ENCODE peak calls at places on chromosomes 11 and 22, in five cellular contexts. One of them, this sample, is unnamed.
A peak's percentile ranks its signal among the peaks of the same experiment; 100 is the strongest.

GRCh38 chr22:29139965-29140782 is 65.5 kb upstream of the EMID1 start:
- DNase-seq in mammary epithelial cell: no peak
- DNase-seq in fibroblast of lung: no peak
- DNase-seq in A549: no peak
- DNase-seq in GM23338: no peak
- DNase-seq in this sample: no peak

GRCh38 chr11:94185387-94186084 is 56.9 kb downstream of the PANX1 start:
- DNase-seq in mammary epithelial cell: no peak
- DNase-seq in fibroblast of lung: peak; percentile 92
- DNase-seq in A549: no peak
- DNase-seq in GM23338: no peak
- DNase-seq in this sample: no peak

GRCh38 chr22:17380711-17381087 is 11.4 kb downstream of the CECR2 start:
- DNase-seq in mammary epithelial cell: no peak
- DNase-seq in fibroblast of lung: no peak
- DNase-seq in A549: no peak
- DNase-seq in GM23338: peak; percentile 48
- DNase-seq in this sample: no peak

GRCh38 chr11:116217006-116217405 is 555.8 kb downstream of the BUD13 start:
- DNase-seq in mammary epithelial cell: peak; percentile 8
- DNase-seq in fibroblast of lung: peak; percentile 27
- DNase-seq in A549: peak; percentile 12
- DNase-seq in GM23338: peak; percentile 83
- DNase-seq in this sample: peak; percentile 17

GRCh38 chr11:126153999-126154398 is 57.5 kb downstream of the RPUSD4 start:
- DNase-seq in mammary epithelial cell: no peak
- DNase-seq in fibroblast of lung: peak; percentile 83
- DNase-seq in A549: no peak
- DNase-seq in GM23338: no peak
- DNase-seq in this sample: peak; percentile 79

GRCh38 chr11:17408641-17409040 is 20.2 kb upstream of the KCNJ11 start:
- DNase-seq in mammary epithelial cell: no peak
- DNase-seq in fibroblast of lung: no peak
- DNase-seq in A549: no peak
- DNase-seq in GM23338: no peak
- DNase-seq in this sample: no peak

GRCh38 chr11:6488831-6489230 is 7.5 kb downstream of the TIMM10B start:
- DNase-seq in mammary epithelial cell: no peak
- DNase-seq in fibroblast of lung: no peak
- DNase-seq in A549: no peak
- DNase-seq in GM23338: no peak
- DNase-seq in this sample: no peak

GRCh38 chr22:49693848-49694247 is 133.8 kb downstream of the BRD1 start:
- DNase-seq in mammary epithelial cell: no peak
- DNase-seq in fibroblast of lung: no peak
- DNase-seq in A549: no peak
- DNase-seq in GM23338: no peak
- DNase-seq in this sample: no peak

GRCh38 chr11:11157201-11157600 is 195.8 kb downstream of the CSNK2A3 start:
- DNase-seq in mammary epithelial cell: no peak
- DNase-seq in fibroblast of lung: no peak
- DNase-seq in A549: peak; percentile 41
- DNase-seq in GM23338: peak; percentile 84
- DNase-seq in this sample: no peak

GRCh38 chr11:117144477-117145392 is 648 bp downstream of the PAFAH1B2 start:
- DNase-seq in mammary epithelial cell: peak; percentile 68
- DNase-seq in fibroblast of lung: peak; percentile 81
- DNase-seq in A549: peak; percentile 38
- DNase-seq in GM23338: peak; percentile 58
- DNase-seq in this sample: peak; percentile 81

GRCh38 chr22:19674929-19675253 is 39.4 kb upstream of the SEPTIN5 start:
- DNase-seq in mammary epithelial cell: no peak
- DNase-seq in fibroblast of lung: no peak
- DNase-seq in A549: no peak
- DNase-seq in GM23338: no peak
- DNase-seq in this sample: no peak

GRCh38 chr22:32348031-32348611 is 9.5 kb upstream of the RFPL3 start:
- DNase-seq in mammary epithelial cell: no peak
- DNase-seq in fibroblast of lung: no peak
- DNase-seq in A549: no peak
- DNase-seq in GM23338: no peak
- DNase-seq in this sample: no peak

GRCh38 chr11:123100378-123101085 is 38.6 kb upstream of the HSPA8 start:
- DNase-seq in mammary epithelial cell: no peak
- DNase-seq in fibroblast of lung: peak; percentile 35
- DNase-seq in A549: no peak
- DNase-seq in GM23338: peak; percentile 23
- DNase-seq in this sample: no peak

GRCh38 chr11:126029805-126030204 is 32.9 kb downstream of the CDON start:
- DNase-seq in mammary epithelial cell: no peak
- DNase-seq in fibroblast of lung: no peak
- DNase-seq in A549: no peak
- DNase-seq in GM23338: no peak
- DNase-seq in this sample: no peak

GRCh38 chr22:36366291-36366708 is 21.5 kb downstream of the MYH9 start:
- DNase-seq in mammary epithelial cell: no peak
- DNase-seq in fibroblast of lung: peak; percentile 60
- DNase-seq in A549: no peak
- DNase-seq in GM23338: no peak
- DNase-seq in this sample: no peak
- H3K4me2 ChIP-seq in mammary epithelial cell: peak overlapping the region; percentile 77
- H3K4me2 ChIP-seq in fibroblast of lung: peak overlapping the region; percentile 61
- H3K4me2 ChIP-seq in A549: peak overlapping the region; percentile 83
- H3K4me2 ChIP-seq in GM23338: peak overlapping the region; percentile 68
- H3K4me2 ChIP-seq in this sample: peak overlapping the region; percentile 74

DNA sequence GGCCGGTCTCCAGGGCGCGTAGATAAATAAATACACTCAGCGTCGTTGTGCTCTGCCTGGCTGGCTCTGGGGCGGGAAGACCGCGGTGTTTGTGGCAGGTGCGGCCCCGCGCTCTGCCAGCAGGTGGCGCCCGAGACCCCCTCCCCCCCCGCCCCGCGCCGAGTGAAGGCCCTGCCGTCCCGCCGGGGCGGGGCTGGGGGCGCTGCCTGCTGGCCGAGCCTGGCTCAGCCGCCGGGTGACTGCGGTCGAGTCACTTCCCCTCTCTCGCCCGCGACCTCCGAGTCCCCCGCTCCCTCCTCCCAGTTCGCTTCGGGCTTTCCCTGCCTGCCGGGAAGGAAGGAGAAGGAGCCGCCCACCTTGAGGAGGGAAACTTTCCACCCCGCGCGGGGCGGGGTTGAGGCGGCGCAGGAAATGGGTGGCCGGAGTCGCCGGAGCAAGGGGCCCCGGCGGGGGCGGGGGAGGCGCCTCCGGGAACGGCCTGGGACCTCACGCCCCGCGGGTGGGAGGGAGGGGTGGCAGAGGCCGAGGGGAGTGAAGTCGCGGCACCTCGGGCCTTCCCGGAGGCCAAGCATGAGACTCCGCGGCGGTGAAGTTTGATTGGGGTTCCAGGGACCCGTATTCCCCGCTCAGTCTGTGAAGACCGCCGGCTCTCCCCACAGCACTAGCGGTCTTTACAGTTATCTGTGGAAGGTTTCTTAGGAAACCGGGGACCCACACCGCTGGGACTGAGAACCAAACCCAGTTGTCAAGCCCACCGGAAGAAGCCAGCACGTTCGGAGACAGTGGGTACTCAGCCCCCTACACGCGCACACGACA is 1.5 kb upstream of the EHBP1L1 start:
- DNase-seq in mammary epithelial cell: peak; percentile 88
- DNase-seq in fibroblast of lung: peak; percentile 96
- DNase-seq in A549: peak; percentile 89
- DNase-seq in GM23338: peak; percentile 92
- DNase-seq in this sample: peak; percentile 97
- TF ChIP-seq CTCF in mammary epithelial cell: peak; percentile 68
- TF ChIP-seq CTCF in fibroblast of lung: peak; percentile 58
- TF ChIP-seq CTCF in A549: peak; percentile 96
- TF ChIP-seq CTCF in GM23338: peak; percentile 51
- TF ChIP-seq CTCF in this sample: peak; percentile 84

DNA sequence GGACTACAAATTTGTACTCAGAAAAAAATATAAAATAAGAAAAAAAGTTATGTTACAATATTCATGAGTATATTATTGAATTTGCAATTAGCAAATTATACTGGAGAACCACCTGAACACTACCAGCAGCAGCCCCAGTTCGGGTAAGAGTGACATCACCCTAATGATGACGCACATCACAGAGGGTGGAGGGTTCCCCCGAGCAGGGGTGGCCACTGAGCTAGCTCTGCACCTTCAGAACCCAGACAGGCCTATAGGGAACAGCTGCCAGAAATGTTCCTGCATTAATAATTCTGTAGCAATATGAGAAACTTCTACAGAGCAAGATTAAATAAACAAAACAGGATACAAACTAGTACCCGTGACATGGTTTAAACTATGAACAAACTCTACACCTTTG is 17.5 kb upstream of the ARAP1 start:
- DNase-seq in mammary epithelial cell: no peak
- DNase-seq in fibroblast of lung: peak; percentile 20
- DNase-seq in A549: no peak
- DNase-seq in GM23338: no peak
- DNase-seq in this sample: no peak
- H3K4me1 ChIP-seq in mammary epithelial cell: peaks cover 18% of the 10 kb centered on the region
- H3K4me1 ChIP-seq in fibroblast of lung: peaks cover 19% of the 10 kb centered on the region
- H3K4me1 ChIP-seq in A549: peaks cover 7% of the 10 kb centered on the region
- H3K4me1 ChIP-seq in GM23338: peaks cover 11% of the 10 kb centered on the region
- H3K4me1 ChIP-seq in this sample: no peaks in the 10 kb centered on the region

GRCh38 chr22:30701872-30702271 is 7.2 kb downstream of the OSBP2 start:
- DNase-seq in mammary epithelial cell: peak; percentile 16
- DNase-seq in fibroblast of lung: peak; percentile 66
- DNase-seq in A549: no peak
- DNase-seq in GM23338: no peak
- DNase-seq in this sample: peak; percentile 10
- H3K4me2 ChIP-seq in mammary epithelial cell: no peak overlapping the region
- H3K4me2 ChIP-seq in fibroblast of lung: no peak overlapping the region
- H3K4me2 ChIP-seq in A549: no peak overlapping the region
- H3K4me2 ChIP-seq in GM23338: no peak overlapping the region
- H3K4me2 ChIP-seq in this sample: no peak overlapping the region

DNA sequence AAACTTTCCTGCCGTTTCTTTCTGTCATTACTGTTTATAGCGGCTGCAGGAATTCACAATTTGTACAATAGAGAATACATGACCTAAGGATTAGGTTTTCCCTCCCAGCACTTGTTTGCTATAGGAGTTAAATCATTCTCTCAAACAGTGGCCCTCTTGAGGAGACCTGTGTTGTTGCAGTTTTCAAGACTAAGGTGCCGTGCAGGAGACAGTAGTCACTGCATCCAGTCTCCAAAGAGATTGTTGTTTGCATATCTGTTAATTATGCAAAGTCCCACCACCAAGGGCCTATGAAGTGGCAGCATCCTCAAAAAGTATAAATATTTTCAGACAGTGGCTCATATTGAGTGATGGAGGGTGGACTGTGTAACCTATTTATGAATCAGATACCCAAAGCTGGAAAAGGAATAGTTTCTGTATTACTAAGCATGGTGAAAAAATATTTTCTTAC is 2.3 kb downstream of the PRSS23 start:
- DNase-seq in mammary epithelial cell: peak; percentile 78
- DNase-seq in fibroblast of lung: peak; percentile 64
- DNase-seq in A549: peak; percentile 62
- DNase-seq in GM23338: peak; percentile 81
- DNase-seq in this sample: peak; percentile 46
- TF ChIP-seq CTCF in mammary epithelial cell: peak; percentile 59
- TF ChIP-seq CTCF in fibroblast of lung: peak; percentile 66
- TF ChIP-seq CTCF in A549: peak; percentile 49
- TF ChIP-seq CTCF in GM23338: peak; percentile 55
- TF ChIP-seq CTCF in this sample: peak; percentile 89

GRCh38 chr11:57312511-57313021 is 12.2 kb downstream of the TNKS1BP1 start:
- DNase-seq in mammary epithelial cell: no peak
- DNase-seq in fibroblast of lung: no peak
- DNase-seq in A549: no peak
- DNase-seq in GM23338: no peak
- DNase-seq in this sample: no peak

GRCh38 chr11:57313071-57313787 is 11.5 kb downstream of the TNKS1BP1 start:
- DNase-seq in mammary epithelial cell: no peak
- DNase-seq in fibroblast of lung: no peak
- DNase-seq in A549: no peak
- DNase-seq in GM23338: no peak
- DNase-seq in this sample: no peak

GRCh38 chr11:57314221-57314973 is 10.4 kb downstream of the TNKS1BP1 start:
- DNase-seq in mammary epithelial cell: no peak
- DNase-seq in fibroblast of lung: no peak
- DNase-seq in A549: no peak
- DNase-seq in GM23338: no peak
- DNase-seq in this sample: no peak

GRCh38 chr11:57315491-57315890 is 9.3 kb downstream of the TNKS1BP1 start:
- DNase-seq in mammary epithelial cell: no peak
- DNase-seq in fibroblast of lung: peak; percentile 33
- DNase-seq in A549: no peak
- DNase-seq in GM23338: peak; percentile 50
- DNase-seq in this sample: no peak

DNA sequence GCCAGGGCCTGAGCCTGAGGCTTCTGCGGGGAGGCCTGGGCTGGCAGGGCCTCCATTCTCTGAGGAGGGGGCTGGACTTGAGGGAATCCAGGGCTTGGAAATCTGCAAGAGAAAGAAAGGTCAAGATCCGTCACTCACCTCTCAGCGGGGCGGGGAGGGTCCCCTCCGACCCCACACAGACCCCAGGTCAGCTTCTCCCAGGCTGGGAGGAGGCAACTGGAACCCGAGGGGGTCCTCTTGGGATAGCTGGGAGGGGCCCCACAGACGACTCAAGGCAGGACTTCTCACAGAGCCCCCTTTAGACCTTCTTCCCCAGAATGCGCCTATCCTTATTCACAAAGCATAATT is 11.0 kb downstream of the TNKS1BP1 start:
- DNase-seq in mammary epithelial cell: no peak
- DNase-seq in fibroblast of lung: no peak
- DNase-seq in A549: no peak
- DNase-seq in GM23338: no peak
- DNase-seq in this sample: no peak
- H3K4me1 ChIP-seq in mammary epithelial cell: peaks cover 40% of the 10 kb centered on the region
- H3K4me1 ChIP-seq in fibroblast of lung: peaks cover 52% of the 10 kb centered on the region
- H3K4me1 ChIP-seq in A549: peaks cover 37% of the 10 kb centered on the region
- H3K4me1 ChIP-seq in GM23338: peaks cover 32% of the 10 kb centered on the region
- H3K4me1 ChIP-seq in this sample: peaks cover 36% of the 10 kb centered on the region

GRCh38 chr11:121958978-121959340 is 157.1 kb downstream of the BLID start:
- DNase-seq in mammary epithelial cell: peak; percentile 72
- DNase-seq in fibroblast of lung: peak; percentile 2
- DNase-seq in A549: no peak
- DNase-seq in GM23338: no peak
- DNase-seq in this sample: no peak
- H3K4me2 ChIP-seq in mammary epithelial cell: no peak overlapping the region
- H3K4me2 ChIP-seq in fibroblast of lung: no peak overlapping the region
- H3K4me2 ChIP-seq in A549: no peak overlapping the region
- H3K4me2 ChIP-seq in GM23338: no peak overlapping the region
- H3K4me2 ChIP-seq in this sample: no peak overlapping the region

GRCh38 chr22:42461511-42461910 is 29.3 kb upstream of the NFAM1 start:
- DNase-seq in mammary epithelial cell: no peak
- DNase-seq in fibroblast of lung: no peak
- DNase-seq in A549: no peak
- DNase-seq in GM23338: peak; percentile 72
- DNase-seq in this sample: no peak

GRCh38 chr22:42459273-42460040 is 27.3 kb upstream of the NFAM1 start:
- DNase-seq in mammary epithelial cell: no peak
- DNase-seq in fibroblast of lung: no peak
- DNase-seq in A549: no peak
- DNase-seq in GM23338: peak; percentile 19
- DNase-seq in this sample: no peak

GRCh38 chr22:42462016-42462415 is 29.8 kb upstream of the NFAM1 start:
- DNase-seq in mammary epithelial cell: no peak
- DNase-seq in fibroblast of lung: no peak
- DNase-seq in A549: no peak
- DNase-seq in GM23338: no peak
- DNase-seq in this sample: no peak
- TF ChIP-seq CTCF in mammary epithelial cell: no peak
- TF ChIP-seq CTCF in fibroblast of lung: no peak
- TF ChIP-seq CTCF in A549: no peak
- TF ChIP-seq CTCF in GM23338: no peak
- TF ChIP-seq CTCF in this sample: no peak

GRCh38 chr11:63868399-63869064 is 29.6 kb downstream of the MARK2 start:
- DNase-seq in mammary epithelial cell: no peak
- DNase-seq in fibroblast of lung: no peak
- DNase-seq in A549: no peak
- DNase-seq in GM23338: no peak
- DNase-seq in this sample: no peak
- H3K4me1 ChIP-seq in mammary epithelial cell: peaks cover 42% of the 10 kb centered on the region
- H3K4me1 ChIP-seq in fibroblast of lung: peaks cover 17% of the 10 kb centered on the region
- H3K4me1 ChIP-seq in A549: peaks cover 60% of the 10 kb centered on the region
- H3K4me1 ChIP-seq in GM23338: peaks cover 33% of the 10 kb centered on the region
- H3K4me1 ChIP-seq in this sample: peaks cover 82% of the 10 kb centered on the region